ENCODE peak calls at places on chromosomes 5 and 9, in six cellular contexts. B is AML-193, D is transverse colon, J is AG08396, W is NCI-H446 treated with DMSO at 0.1 percent for 48 hours, U is cardiac fibroblast. I is an unnamed sample.

GRCh38 chr9:90659626-90660364 is 17.2 kb upstream of the DIRAS2 start:
- DNase-seq in D (no peak), B (no peak), J (no peak), U (peak; percentile 52), W (no peak), I (no peak)

GRCh38 chr9:130860458-130861316 is 25.6 kb downstream of the ABL1 start:
- DNase-seq in D (peak; percentile 69), W (no peak), U (peak; percentile 98), B (no peak), J (peak; percentile 85), I (peak; percentile 91)

GRCh38 chr5:110853267-110853666 is 114.5 kb downstream of the SLC25A46 start:
- DNase-seq in D (no peak), U (peak; percentile 37), J (no peak), W (no peak), B (no peak), I (no peak)

GRCh38 chr5:134098690-134099089 is 15.8 kb upstream of the TCF7 start:
- DNase-seq in U (no peak), J (no peak), D (no peak), B (no peak), W (no peak), I (no peak)

GRCh38 chr9:100087218-100087617 is 11.6 kb downstream of the ERP44 start:
- DNase-seq in J (no peak), D (no peak), W (no peak), U (peak; percentile 73), B (peak; percentile 55), I (no peak)

GRCh38 chr9:135926402-135927194 is 19.3 kb upstream of the CAMSAP1 start:
- DNase-seq in D (no peak), J (peak; percentile 73), U (peak; percentile 78), W (no peak), B (peak; percentile 81), I (no peak)

GRCh38 chr9:136814725-136815421 is 7.1 kb downstream of the RABL6 start:
- DNase-seq in D (no peak), J (no peak), B (no peak), W (no peak), U (no peak), I (no peak)

GRCh38 chr9:30075451-30076199 is 2308.8 kb upstream of the ACO1 start:
- DNase-seq in D (no peak), U (peak; percentile 4), W (no peak), B (no peak), J (no peak), I (no peak)

GRCh38 chr9:11743356-11743755 is 949.8 kb upstream of the TYRP1 start:
- DNase-seq in W (no peak), D (no peak), U (no peak), B (no peak), J (no peak), I (no peak)

GRCh38 chr9:123597073-123597472 is 241.1 kb downstream of the CRB2 start:
- DNase-seq in U (no peak), B (no peak), D (no peak), J (no peak), W (no peak), I (no peak)

GRCh38 chr9:110148868-110149267 is 59.1 kb downstream of the C9orf152 start:
- DNase-seq in D (no peak), J (no peak), U (peak; percentile 51), B (no peak), W (no peak), I (no peak)

GRCh38 chr5:91328743-91329142 is 54.4 kb downstream of the ARRDC3 start:
- DNase-seq in U (no peak), J (no peak), B (no peak), D (no peak), W (no peak), I (no peak)

GRCh38 chr5:179221877-179222220 is 123.4 kb downstream of the ADAMTS2 start:
- DNase-seq in B (no peak), J (no peak), U (no peak), W (no peak), D (no peak), I (no peak)

GRCh38 chr9:123550012-123550411 is 194.0 kb downstream of the CRB2 start:
- DNase-seq in J (no peak), U (no peak), D (no peak), B (no peak), W (no peak), I (no peak)

GRCh38 chr5:74149395-74149794 is 491.1 kb downstream of the ENC1 start:
- DNase-seq in W (peak; percentile 89), D (peak; percentile 17), J (peak; percentile 36), U (peak; percentile 74), B (peak; percentile 11), I (peak; percentile 51)

GRCh38 chr5:135551593-135552447 is 16.1 kb upstream of the NEUROG1 start:
- DNase-seq in B (peak; percentile 28), U (peak; percentile 84), D (peak; percentile 67), W (peak; percentile 4), J (peak; percentile 83), I (peak; percentile 75)

GRCh38 chr9:75715360-75715759 is 175.1 kb upstream of the PCSK5 start:
- DNase-seq in J (no peak), D (no peak), W (no peak), U (peak; percentile 61), B (no peak), I (no peak)

GRCh38 chr5:160159991-160160826 is 41.0 kb upstream of the PWWP2A start:
- DNase-seq in U (no peak), D (no peak), J (no peak), W (no peak), B (no peak), I (no peak)

GRCh38 chr9:27212191-27212590 is 84.8 kb downstream of the EQTN start:
- DNase-seq in J (no peak), U (no peak), W (no peak), B (no peak), D (no peak), I (no peak)

GRCh38 chr9:85200726-85201402 is 531.3 kb downstream of the NTRK2 start:
- DNase-seq in W (no peak), D (peak; percentile 48), J (no peak), U (no peak), B (no peak), I (peak; percentile 56)

GRCh38 chr5:54362434-54362833 is 52.1 kb upstream of the ARL15 start:
- DNase-seq in W (no peak), J (no peak), U (peak; percentile 43), B (no peak), D (no peak), I (no peak)

GRCh38 chr5:67063055-67063454 is 133.5 kb downstream of the CD180 start:
- DNase-seq in J (no peak), U (peak; percentile 81), B (no peak), D (no peak), W (no peak), I (no peak)

GRCh38 chr5:71537681-71538080 is 49.5 kb upstream of the MCCC2 start:
- DNase-seq in U (no peak), W (no peak), B (no peak), J (no peak), D (no peak), I (no peak)

GRCh38 chr9:119649205-119649604 is 280.0 kb upstream of the BRINP1 start:
- DNase-seq in D (no peak), U (no peak), J (no peak), W (no peak), B (no peak), I (no peak)

GRCh38 chr5:117454716-117455212 is 880.1 kb upstream of the SEMA6A start:
- DNase-seq in W (no peak), J (peak; percentile 13), D (peak; percentile 74), B (peak; percentile 36), U (peak; percentile 20), I (peak; percentile 62)

GRCh38 chr5:178440163-178440545 is 150.0 kb downstream of the COL23A1 start:
- DNase-seq in W (no peak), J (no peak), U (no peak), B (no peak), D (no peak), I (no peak)

GRCh38 chr5:74352256-74352655 is 288.3 kb downstream of the ENC1 start:
- DNase-seq in J (peak; percentile 20), D (no peak), W (no peak), B (no peak), U (no peak), I (no peak)

GRCh38 chr5:5040712-5041111 is 99.4 kb upstream of the ADAMTS16 start:
- DNase-seq in B (no peak), U (no peak), J (no peak), D (no peak), W (no peak), I (no peak)

GRCh38 chr5:119275873-119276214 is 80.0 kb upstream of the TNFAIP8 start:
- DNase-seq in U (no peak), D (peak; percentile 49), J (no peak), B (no peak), W (no peak), I (no peak)

GRCh38 chr5:147245381-147246055 is 10.7 kb downstream of the STK32A start:
- DNase-seq in B (no peak), U (no peak), J (no peak), W (no peak), D (no peak), I (no peak)

GRCh38 chr9:134271338-134272301 is 54.6 kb upstream of the RXRA start:
- DNase-seq in J (no peak), U (no peak), W (no peak), B (no peak), D (no peak), I (no peak)

GRCh38 chr5:115541586-115541985 is 3.0 kb downstream of the FEM1C start:
- DNase-seq in J (no peak), B (no peak), U (peak; percentile 24), W (no peak), D (no peak), I (no peak)

GRCh38 chr5:169628891-169629290 is 8.2 kb upstream of the DOCK2 start:
- DNase-seq in W (no peak), J (peak; percentile 65), B (no peak), D (no peak), U (peak; percentile 71), I (no peak)

GRCh38 chr5:11130111-11130510 is 369.1 kb upstream of the DAP start:
- DNase-seq in W (no peak), D (no peak), B (no peak), U (no peak), J (no peak), I (no peak)

GRCh38 chr9:28853487-28853886 is 1280.2 kb upstream of the C9orf72 start:
- DNase-seq in J (no peak), U (no peak), B (no peak), W (no peak), D (no peak), I (no peak)